ENCODE peak calls at places on chromosomes 4 and X, in ten cellular contexts. H, E, B, P, V, G, R, I, L and S are unnamed samples.

GRCh38 chr4:105765690-105766407 is 57.3 kb downstream of the GSTCD start:
- DNase-seq in H (no peak), E (peak), B (peak), P (no peak), V (no peak), G (no peak), R (no peak), I (peak), L (peak), S (peak)

GRCh38 chr4:84401669-84402068 is 97.4 kb downstream of the NKX6-1 start:
- DNase-seq in H (no peak), E (peak), B (no peak), P (peak), V (no peak), G (no peak), R (no peak), I (no peak), L (peak), S (no peak)

GRCh38 chrX:36214924-36215323 is 295.4 kb downstream of the CFAP47 start:
- DNase-seq in H (no peak), E (no peak), B (no peak), P (no peak), V (no peak), G (no peak), R (no peak), I (no peak), L (no peak), S (no peak)

GRCh38 chr4:122854444-122854843 is 27.8 kb downstream of the FGF2 start:
- DNase-seq in H (no peak), E (no peak), B (no peak), P (no peak), V (no peak), G (no peak), R (no peak), I (no peak), L (no peak), S (no peak)

GRCh38 chrX:134525086-134525792 is 65.3 kb downstream of the HPRT1 start:
- DNase-seq in H (no peak), E (peak), B (no peak), P (no peak), V (no peak), G (no peak), R (no peak), I (no peak), L (no peak), S (no peak)

GRCh38 chrX:28576117-28576516 is 11.1 kb upstream of the IL1RAPL1 start:
- DNase-seq in H (no peak), E (no peak), B (no peak), P (no peak), V (no peak), G (no peak), R (no peak), I (no peak), L (no peak), S (no peak)

GRCh38 chrX:64395568-64395929 is 297 bp upstream of the MTMR8 start:
- DNase-seq in H (no peak), E (no peak), B (no peak), P (no peak), V (no peak), G (no peak), R (no peak), I (no peak), L (no peak), S (no peak)

GRCh38 chrX:135737361-135738071 is 24.1 kb downstream of the CT45A1 start:
- DNase-seq in H (no peak), E (peak), B (no peak), P (no peak), V (no peak), G (no peak), R (no peak), I (no peak), L (no peak), S (no peak)

GRCh38 chrX:10157545-10157944 is 770 bp downstream of the CLCN4 start:
- DNase-seq in H (no peak), E (no peak), B (no peak), P (no peak), V (no peak), G (no peak), R (no peak), I (no peak), L (no peak), S (no peak)

GRCh38 chr4:181905708-181906107 is 337.5 kb upstream of the TENM3 start:
- DNase-seq in H (no peak), E (no peak), B (no peak), P (no peak), V (no peak), G (no peak), R (no peak), I (no peak), L (no peak), S (no peak)

GRCh38 chr4:81647388-81647787 is 175.7 kb upstream of the RASGEF1B start:
- DNase-seq in H (no peak), E (no peak), B (peak), P (no peak), V (no peak), G (no peak), R (no peak), I (no peak), L (no peak), S (no peak)

GRCh38 chr4:10733486-10733885 is 48.9 kb upstream of the CLNK start:
- DNase-seq in H (no peak), E (no peak), B (no peak), P (no peak), V (no peak), G (no peak), R (no peak), I (no peak), L (no peak), S (no peak)

GRCh38 chr4:67886281-67886680 is 2.5 kb upstream of the TMPRSS11D start:
- DNase-seq in H (no peak), E (no peak), B (no peak), P (no peak), V (no peak), G (no peak), R (no peak), I (no peak), L (no peak), S (no peak)

GRCh38 chr4:522911-523443 is 24.0 kb downstream of the PIGG start:
- DNase-seq in H (no peak), E (no peak), B (no peak), P (no peak), V (no peak), G (no peak), R (no peak), I (no peak), L (no peak), S (no peak)

GRCh38 chrX:131910565-131910964 is 112.5 kb upstream of the STK26 start:
- DNase-seq in H (no peak), E (no peak), B (no peak), P (no peak), V (no peak), G (no peak), R (no peak), I (no peak), L (no peak), S (no peak)

GRCh38 chr4:168930413-168931196 is 79.5 kb downstream of the CBR4 start:
- DNase-seq in H (no peak), E (no peak), B (no peak), P (no peak), V (no peak), G (no peak), R (no peak), I (no peak), L (no peak), S (no peak)

GRCh38 chr4:86834901-86835300 is 14.3 kb downstream of the SLC10A6 start:
- DNase-seq in H (no peak), E (no peak), B (no peak), P (no peak), V (no peak), G (no peak), R (no peak), I (peak), L (no peak), S (no peak)

GRCh38 chrX:12089740-12090139 is 48.5 kb upstream of the FRMPD4 start:
- DNase-seq in H (no peak), E (no peak), B (no peak), P (no peak), V (no peak), G (no peak), R (peak), I (no peak), L (no peak), S (no peak)
- H3K27ac ChIP-seq in H (no peak), E (no peak), B (no peak), P (no peak), V (no peak), G (no peak), R (no peak), I (no peak), L (no peak), S (no peak)

DNA sequence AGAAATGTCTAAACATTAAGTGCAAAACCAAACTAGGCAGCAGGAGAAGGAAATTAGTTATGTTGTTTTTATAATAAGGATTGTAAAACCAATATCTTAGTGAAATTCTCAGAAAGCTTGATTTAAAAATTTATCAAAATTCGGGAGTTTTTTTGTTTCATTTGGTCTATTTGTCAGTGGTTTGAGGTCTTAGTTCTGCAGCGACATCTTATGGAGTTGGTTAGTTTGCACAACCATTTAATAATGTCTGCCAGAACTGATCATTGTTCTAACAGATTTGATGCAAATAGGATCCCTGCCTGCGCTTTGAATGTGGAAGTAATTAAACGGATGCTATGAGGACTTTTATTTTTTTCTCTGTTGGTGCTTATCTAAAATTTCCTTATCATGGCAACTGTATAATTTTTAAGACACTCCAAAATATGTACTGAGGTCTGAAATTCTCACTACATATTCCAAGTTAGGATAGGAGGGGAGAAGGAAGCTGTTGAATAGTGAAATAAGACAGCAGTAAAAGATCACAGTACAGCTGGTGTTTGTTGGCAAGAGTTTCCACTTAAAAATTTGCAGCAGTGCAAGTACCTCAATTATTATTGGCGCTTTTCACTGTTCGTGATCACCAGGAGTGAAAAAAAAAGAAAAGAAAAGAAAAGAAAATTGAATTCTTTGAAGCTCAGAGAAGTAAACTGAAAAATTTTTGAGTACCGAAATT is 2521.4 kb downstream of the ARAP2 start:
- DNase-seq in H (no peak), E (no peak), B (no peak), P (no peak), V (no peak), G (no peak), R (no peak), I (no peak), L (no peak), S (no peak)
- TF ChIP-seq CTCF in H (no peak), E (no peak), B (no peak), P (no peak), V (no peak), G (no peak), R (no peak), I (peak), L (no peak), S (no peak)

DNA sequence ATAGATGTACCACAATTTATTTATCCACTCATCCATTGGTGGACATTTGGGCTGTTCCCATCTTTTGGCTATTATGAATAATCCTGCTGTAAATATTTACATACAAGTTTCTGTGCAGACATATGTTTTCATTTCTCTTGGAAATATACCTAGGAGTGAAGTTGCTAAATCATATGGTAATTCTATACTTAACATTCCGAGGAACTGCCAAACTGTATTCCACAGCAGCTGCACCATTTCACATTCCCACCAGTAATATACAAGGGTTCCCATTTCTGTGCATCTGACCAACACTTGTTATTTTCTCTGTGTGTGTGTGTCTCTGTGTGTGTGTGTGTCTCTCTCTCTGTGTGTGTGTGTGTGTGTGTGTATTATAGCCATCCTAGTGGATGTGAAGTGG is 15.4 kb upstream of the DOCK11 start:
- DNase-seq in H (no peak), E (no peak), B (no peak), P (no peak), V (no peak), G (no peak), R (no peak), I (peak), L (no peak), S (no peak)
- H3K27ac ChIP-seq in H (no peak), E (no peak), B (no peak), P (no peak), V (no peak), G (no peak), R (no peak), I (no peak), L (no peak), S (no peak)

GRCh38 chr4:125762537-125762936 is 447.8 kb downstream of the FAT4 start:
- DNase-seq in H (no peak), E (no peak), B (no peak), P (no peak), V (no peak), G (no peak), R (no peak), I (no peak), L (no peak), S (no peak)
- TF ChIP-seq CTCF in H (no peak), E (peak), B (peak), P (no peak), V (no peak), G (no peak), R (no peak), I (peak), L (no peak), S (no peak)

GRCh38 chr4:55172694-55173287 is 47.4 kb upstream of the KDR start:
- DNase-seq in H (no peak), E (no peak), B (no peak), P (no peak), V (no peak), G (peak), R (no peak), I (no peak), L (no peak), S (peak)

GRCh38 chr4:55175779-55176231 is 50.4 kb upstream of the KDR start:
- DNase-seq in H (no peak), E (peak), B (no peak), P (no peak), V (no peak), G (no peak), R (no peak), I (no peak), L (no peak), S (no peak)

GRCh38 chr4:55176497-55176896 is 51.1 kb upstream of the KDR start:
- DNase-seq in H (no peak), E (no peak), B (no peak), P (no peak), V (no peak), G (no peak), R (no peak), I (no peak), L (no peak), S (no peak)

GRCh38 chr4:55170462-55170861 is 45.1 kb upstream of the KDR start:
- DNase-seq in H (no peak), E (no peak), B (no peak), P (no peak), V (no peak), G (no peak), R (no peak), I (no peak), L (no peak), S (no peak)

GRCh38 chr4:55173580-55173979 is 48.2 kb upstream of the KDR start:
- DNase-seq in H (no peak), E (no peak), B (no peak), P (no peak), V (no peak), G (no peak), R (no peak), I (no peak), L (no peak), S (peak)
- H3K27ac ChIP-seq in H (no peak), E (no peak), B (no peak), P (no peak), V (no peak), G (peak), R (no peak), I (no peak), L (no peak), S (no peak)

GRCh38 chr4:174211611-174212044 is 71.8 kb downstream of the FBXO8 start:
- DNase-seq in H (no peak), E (no peak), B (no peak), P (no peak), V (no peak), G (no peak), R (no peak), I (no peak), L (no peak), S (no peak)

GRCh38 chr4:174210952-174211490 is 72.4 kb downstream of the FBXO8 start:
- DNase-seq in H (no peak), E (no peak), B (no peak), P (no peak), V (no peak), G (no peak), R (no peak), I (no peak), L (no peak), S (no peak)

GRCh38 chr4:174209296-174209695 is 74.2 kb downstream of the FBXO8 start:
- DNase-seq in H (no peak), E (no peak), B (no peak), P (no peak), V (no peak), G (no peak), R (no peak), I (no peak), L (no peak), S (no peak)

GRCh38 chr4:174212061-174212460 is 71.4 kb downstream of the FBXO8 start:
- DNase-seq in H (no peak), E (no peak), B (no peak), P (no peak), V (no peak), G (no peak), R (no peak), I (no peak), L (no peak), S (no peak)

GRCh38 chr4:174210354-174210753 is 73.1 kb downstream of the FBXO8 start:
- DNase-seq in H (no peak), E (no peak), B (no peak), P (no peak), V (no peak), G (no peak), R (no peak), I (no peak), L (no peak), S (no peak)
- TF ChIP-seq CTCF in H (no peak), E (no peak), B (peak), P (no peak), V (no peak), G (no peak), R (no peak), I (no peak), L (no peak), S (no peak)